ENCODE peak calls at places on chromosomes 11 and 22, in four cellular contexts. E is pancreas, R is A549, K is HCT116. W is an unnamed sample.
A peak's percentile ranks its signal among the peaks of the same experiment; 100 is the strongest.

GRCh38 chr11:1888811-1889526 is 2.7 kb downstream of the PRR33 start:
- DNase-seq in K (no peak), E (peak; percentile 38), R (no peak), W (no peak)

GRCh38 chr11:29306527-29306926 is 710.3 kb downstream of the KCNA4 start:
- DNase-seq in R (no peak), K (no peak), E (no peak), W (peak; percentile 35)

GRCh38 chr11:84855846-84856245 is 771.3 kb downstream of the DLG2 start:
- DNase-seq in R (no peak), E (no peak), K (no peak), W (no peak)

GRCh38 chr11:76510060-76511047 is 65.5 kb downstream of the EMSY start:
- DNase-seq in R (peak; percentile 10), K (no peak), E (no peak), W (no peak)

GRCh38 chr11:64150481-64151239 is 15.3 kb downstream of the MACROD1 start:
- DNase-seq in R (no peak), E (peak; percentile 89), K (no peak), W (no peak)

GRCh38 chr11:45411221-45411946 is 125.2 kb upstream of the SYT13 start:
- DNase-seq in K (no peak), R (no peak), E (no peak), W (no peak)

GRCh38 chr11:70470127-70470526 is 71.8 kb downstream of the CTTN start:
- DNase-seq in K (no peak), E (no peak), R (no peak), W (no peak)

GRCh38 chr11:132464939-132465338 is 1067.4 kb downstream of the OPCML start:
- DNase-seq in E (no peak), R (no peak), K (no peak), W (no peak)

GRCh38 chr11:8331767-8332166 is 68.1 kb upstream of the LMO1 start:
- DNase-seq in E (no peak), K (no peak), R (no peak), W (no peak)

GRCh38 chr22:49752598-49753091 is 75.0 kb downstream of the BRD1 start:
- DNase-seq in K (no peak), E (no peak), R (no peak), W (no peak)

GRCh38 chr11:68581439-68581838 is 102.9 kb upstream of the GAL start:
- DNase-seq in K (no peak), R (peak; percentile 32), E (no peak), W (no peak)